ENCODE peak calls at places on chromosomes 2 and 18, in four cellular contexts. B is astrocyte, J is skeletal muscle cell, A is Karpas-422. U is an unnamed sample.

GRCh38 chr2:148926291-148926961 is 51.4 kb downstream of the KIF5C start:
- DNase-seq in B (no peak), A (peak), J (no peak), U (peak)

GRCh38 chr2:219308142-219309093 is 783 bp downstream of the PTPRN start:
- DNase-seq in J (peak), B (peak), A (peak), U (peak)

GRCh38 chr2:1132328-1132964 is 181.8 kb downstream of the SNTG2 start:
- DNase-seq in A (no peak), J (no peak), B (no peak), U (no peak)

GRCh38 chr2:137380610-137381009 is 583.7 kb upstream of the HNMT start:
- DNase-seq in A (no peak), B (peak), J (no peak), U (no peak)

GRCh38 chr2:8478133-8478793 is 203.6 kb upstream of the ID2 start:
- DNase-seq in B (no peak), A (peak), J (no peak), U (no peak)

GRCh38 chr2:99636432-99637034 is 146.7 kb upstream of the REV1 start:
- DNase-seq in J (no peak), B (no peak), A (no peak), U (no peak)

GRCh38 chr2:135916232-135916631 is 40.0 kb upstream of the MCM6 start:
- DNase-seq in B (peak), A (peak), J (no peak), U (peak)

GRCh38 chr2:166384774-166385173 is 9.0 kb upstream of the SCN9A start:
- DNase-seq in A (peak), J (no peak), B (peak), U (no peak)

GRCh38 chr18:59067873-59068272 is 71.8 kb upstream of the SEC11C start:
- DNase-seq in J (no peak), B (no peak), A (peak), U (no peak)

GRCh38 chr2:231038483-231039293 is 1.4 kb downstream of the C2orf72 start:
- DNase-seq in J (no peak), A (no peak), B (no peak), U (no peak)

GRCh38 chr2:68645523-68645922 is 2.1 kb downstream of the PROKR1 start:
- DNase-seq in A (no peak), B (peak), J (no peak), U (no peak)

GRCh38 chr18:22827216-22827615 is 105.9 kb upstream of the RBBP8 start:
- DNase-seq in B (peak), J (no peak), A (no peak), U (no peak)

GRCh38 chr2:137947714-137948336 is 16.4 kb upstream of the HNMT start:
- DNase-seq in A (peak), B (peak), J (peak), U (no peak)

GRCh38 chr2:114727012-114727411 is 284.6 kb downstream of the DPP10 start:
- DNase-seq in J (no peak), A (no peak), B (no peak), U (no peak)

GRCh38 chr2:6963727-6964126 is 46.5 kb downstream of the RNF144A start:
- DNase-seq in A (no peak), J (no peak), B (no peak), U (no peak)

GRCh38 chr2:152433289-152433688 is 98.3 kb downstream of the FMNL2 start:
- DNase-seq in B (no peak), A (no peak), J (no peak), U (no peak)

GRCh38 chr2:214127178-214127970 is 283.5 kb upstream of the VWC2L start:
- DNase-seq in J (peak), B (peak), A (no peak), U (no peak)

GRCh38 chr2:231554748-231555545 is 24.7 kb upstream of the NMUR1 start:
- DNase-seq in B (no peak), J (peak), A (no peak), U (peak)

GRCh38 chr2:233360771-233361176 is 6.5 kb downstream of the DGKD start:
- DNase-seq in J (no peak), B (no peak), A (no peak), U (no peak)

GRCh38 chr2:225182126-225182525 is 139.9 kb upstream of the DOCK10 start:
- DNase-seq in J (no peak), B (no peak), A (no peak), U (no peak)

GRCh38 chr2:239731998-239732665 is 293.0 kb downstream of the NDUFA10 start:
- DNase-seq in J (no peak), B (no peak), A (no peak), U (no peak)

GRCh38 chr2:51722311-51722710 is 690.4 kb upstream of the NRXN1 start:
- DNase-seq in B (peak), J (peak), A (no peak), U (no peak)

GRCh38 chr18:50973367-50974126 is 5.7 kb downstream of the ELAC1 start:
- DNase-seq in B (peak), J (no peak), A (no peak), U (no peak)

GRCh38 chr2:17869128-17869527 is 9.3 kb upstream of the KCNS3 start:
- DNase-seq in B (no peak), J (no peak), A (no peak), U (no peak)

GRCh38 chr2:32805104-32806095 is 141.4 kb upstream of the LTBP1 start:
- DNase-seq in A (no peak), B (peak), J (no peak), U (no peak)

GRCh38 chr2:47173986-47174730 is 19.1 kb upstream of the STPG4 start:
- DNase-seq in B (no peak), A (no peak), J (no peak), U (no peak)

GRCh38 chr18:28267878-28268625 is 91.1 kb upstream of the CDH2 start:
- DNase-seq in B (peak), J (peak), A (no peak), U (no peak)

GRCh38 chr2:199136681-199137080 is 321.1 kb downstream of the SATB2 start:
- DNase-seq in J (peak), A (no peak), B (peak), U (no peak)

GRCh38 chr2:42842418-42842817 is 50.0 kb upstream of the HAAO start:
- DNase-seq in B (no peak), A (no peak), J (no peak), U (no peak)

GRCh38 chr2:12733846-12734245 is 17.1 kb downstream of the TRIB2 start:
- DNase-seq in A (no peak), B (no peak), J (no peak), U (no peak)

GRCh38 chr2:695111-695510 is 17.9 kb upstream of the TMEM18 start:
- DNase-seq in J (no peak), B (no peak), A (peak), U (no peak)

GRCh38 chr2:184067502-184067901 is 530.8 kb upstream of the ZNF804A start:
- DNase-seq in J (no peak), B (no peak), A (peak), U (no peak)

GRCh38 chr2:6078414-6078813 is 386.2 kb downstream of the SOX11 start:
- DNase-seq in A (no peak), J (no peak), B (no peak), U (no peak)

GRCh38 chr2:176109226-176109954 is 2.3 kb downstream of the HOXD11 start:
- DNase-seq in J (no peak), B (no peak), A (no peak), U (no peak)

GRCh38 chr2:176106636-176107539 is at the start of gene HOXD11:
- DNase-seq in A (no peak), J (no peak), B (no peak), U (no peak)

GRCh38 chr2:176109955-176110345 is 2.9 kb downstream of the HOXD11 start:
- DNase-seq in J (no peak), A (no peak), B (no peak), U (no peak)

GRCh38 chr2:176105727-176106635 is 1.1 kb upstream of the HOXD11 start:
- DNase-seq in A (no peak), B (no peak), J (no peak), U (no peak)

DNA sequence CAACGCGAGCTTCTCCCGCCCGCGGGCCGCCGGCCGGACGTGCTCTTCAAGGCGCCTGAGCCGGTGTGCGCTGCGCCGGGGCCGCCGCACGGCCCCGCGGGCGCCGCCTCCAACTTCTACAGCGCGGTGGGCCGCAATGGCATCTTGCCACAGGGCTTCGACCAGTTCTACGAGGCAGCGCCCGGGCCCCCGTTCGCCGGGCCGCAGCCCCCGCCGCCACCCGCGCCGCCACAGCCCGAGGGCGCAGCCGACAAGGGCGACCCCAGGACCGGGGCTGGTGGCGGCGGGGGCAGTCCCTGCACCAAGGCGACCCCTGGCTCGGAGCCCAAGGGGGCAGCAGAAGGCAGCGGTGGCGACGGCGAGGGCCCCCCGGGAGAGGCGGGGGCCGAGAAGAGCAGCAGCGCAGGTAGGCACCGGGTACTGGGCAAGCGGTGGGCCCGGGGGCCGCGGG is 676 bp downstream of the HOXD11 start:
- DNase-seq in A (no peak), B (no peak), J (no peak), U (no peak)
- H3K4me3 ChIP-seq in A (no peak), B (no peak), J (no peak), U (no peak)

DNA sequence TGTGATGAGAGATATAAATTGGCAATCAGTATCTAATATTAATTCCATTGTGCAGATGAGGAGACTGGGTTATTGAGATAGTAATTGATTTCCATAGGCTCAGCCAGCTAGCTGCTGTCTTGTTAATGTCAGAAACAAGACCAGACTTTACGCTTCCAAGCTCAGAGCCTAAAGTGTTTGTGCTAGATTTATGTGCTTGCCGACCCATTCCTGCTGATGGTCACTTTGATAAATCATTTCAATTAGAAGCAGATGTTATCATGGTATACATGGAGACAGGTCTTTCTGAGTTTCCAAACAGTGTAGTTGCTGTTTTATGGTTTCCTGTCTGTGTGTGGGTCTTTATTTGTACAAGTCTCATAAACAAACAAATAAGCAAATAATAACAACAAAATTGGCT is 92.8 kb downstream of the AQP4 start:
- DNase-seq in J (no peak), B (no peak), A (no peak), U (no peak)
- H3K4me3 ChIP-seq in J (no peak), B (no peak), A (no peak), U (no peak)

GRCh38 chr2:112140899-112141622 is 2.9 kb downstream of the FBLN7 start:
- DNase-seq in A (no peak), B (no peak), J (no peak), U (no peak)
- H3K4me3 ChIP-seq in A (no peak), B (no peak), J (no peak), U (no peak)

GRCh38 chr2:74886811-74887210 is 52.9 kb downstream of the HK2 start:
- DNase-seq in J (no peak), B (no peak), A (peak), U (no peak)

GRCh38 chr2:74887445-74887951 is 53.6 kb downstream of the HK2 start:
- DNase-seq in B (peak), J (peak), A (no peak), U (no peak)

GRCh38 chr2:74887961-74888670 is 54.2 kb downstream of the HK2 start:
- DNase-seq in A (no peak), B (no peak), J (no peak), U (no peak)

GRCh38 chr2:74884866-74885265 is 50.9 kb downstream of the HK2 start:
- DNase-seq in A (no peak), B (no peak), J (no peak), U (no peak)

DNA sequence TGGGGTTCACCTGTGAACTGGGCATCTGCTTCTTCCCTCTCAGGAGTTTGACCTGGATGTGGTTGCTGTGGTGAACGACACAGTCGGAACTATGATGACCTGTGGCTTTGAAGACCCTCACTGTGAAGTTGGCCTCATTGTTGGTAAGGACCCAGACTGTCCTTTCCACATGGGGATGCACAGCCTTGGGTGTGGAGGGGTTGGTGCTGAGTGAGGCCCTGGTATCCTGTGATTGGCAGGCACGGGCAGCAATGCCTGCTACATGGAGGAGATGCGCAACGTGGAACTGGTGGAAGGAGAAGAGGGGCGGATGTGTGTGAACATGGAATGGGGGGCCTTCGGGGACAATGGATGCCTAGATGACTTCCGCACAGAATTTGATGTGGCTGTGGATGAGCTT is 52.3 kb downstream of the HK2 start:
- DNase-seq in J (no peak), B (no peak), A (no peak), U (no peak)
- H3K4me3 ChIP-seq in J (no peak), B (no peak), A (no peak), U (no peak)

DNA sequence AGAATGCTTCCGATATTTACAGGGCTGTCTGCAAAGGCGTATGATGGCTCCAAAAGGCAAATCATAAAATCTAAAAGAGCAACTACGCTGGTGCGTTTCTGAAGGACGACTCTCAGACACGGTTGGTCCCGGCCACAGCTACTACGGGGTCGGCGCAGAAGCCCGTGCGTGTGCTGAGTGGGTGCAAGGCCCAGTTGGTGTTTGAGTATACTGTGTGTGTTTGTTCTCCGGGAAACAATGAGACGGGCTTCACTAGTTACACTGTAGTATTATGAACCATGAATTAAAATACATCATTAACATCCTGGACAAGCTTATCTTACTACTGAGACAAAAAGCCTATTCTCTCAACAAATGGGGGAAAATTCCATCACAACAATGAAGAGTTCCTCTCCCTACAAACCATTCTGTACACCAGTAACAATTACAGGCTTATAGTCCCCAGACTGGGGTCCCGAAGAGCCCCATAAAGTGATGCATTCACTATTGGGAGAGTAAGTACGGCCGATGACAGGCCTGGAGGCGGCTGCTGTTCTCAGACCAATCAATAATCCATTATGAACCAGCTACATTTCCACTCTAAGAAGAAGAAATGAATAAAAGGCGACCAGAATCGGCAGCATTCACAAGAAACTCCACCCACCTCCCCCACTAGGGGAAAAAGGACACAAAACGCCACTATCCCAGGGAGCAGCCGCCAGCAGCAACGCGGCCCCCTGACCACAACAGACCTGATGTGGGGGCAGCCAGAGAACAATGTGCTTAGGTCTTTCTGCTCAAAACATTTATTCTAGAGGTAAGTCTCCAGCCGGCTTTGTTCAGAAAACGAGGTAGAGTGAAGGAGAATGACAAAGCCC is 43.3 kb downstream of the ZNF516 start:
- DNase-seq in J (no peak), B (no peak), A (peak), U (no peak)
- H3K4me3 ChIP-seq in J (peak), B (peak), A (peak), U (peak)

DNA sequence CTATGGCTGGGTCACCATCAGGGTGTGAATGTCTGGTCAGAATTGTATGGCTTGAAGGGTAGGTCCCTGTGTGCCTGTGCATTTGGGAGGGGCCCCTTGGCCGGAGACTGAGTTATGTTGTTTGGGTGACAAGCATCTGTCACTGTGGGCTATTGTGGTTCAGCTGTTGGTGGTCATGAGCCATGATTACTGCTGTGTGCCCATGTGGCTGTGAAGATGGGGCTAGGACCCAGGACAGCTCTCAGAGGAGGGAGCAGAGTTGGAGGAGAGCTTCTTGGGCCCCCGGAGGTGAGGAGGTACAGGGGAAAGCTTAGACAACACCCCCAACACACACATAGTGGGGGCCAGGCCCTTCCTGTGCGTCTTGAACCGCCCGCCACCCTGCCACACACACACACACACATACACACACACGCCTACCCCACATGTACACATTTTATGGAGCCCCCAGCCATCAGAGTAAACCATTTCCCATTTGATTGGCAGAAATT is 1.8 kb downstream of the GAREM2 start:
- DNase-seq in B (no peak), A (no peak), J (no peak), U (no peak)
- H3K4me3 ChIP-seq in B (no peak), A (no peak), J (no peak), U (no peak)

GRCh38 chr2:37892436-37893114 is 32.5 kb upstream of the RMDN2 start:
- DNase-seq in B (no peak), A (peak), J (no peak), U (peak)

GRCh38 chr2:37894047-37894446 is 31.0 kb upstream of the RMDN2 start:
- DNase-seq in B (peak), A (no peak), J (no peak), U (no peak)

GRCh38 chr2:37890893-37891495 is 34.1 kb upstream of the RMDN2 start:
- DNase-seq in B (peak), J (no peak), A (peak), U (peak)

GRCh38 chr2:37893327-37893726 is 31.8 kb upstream of the RMDN2 start:
- DNase-seq in A (no peak), B (no peak), J (no peak), U (no peak)

GRCh38 chr2:37891846-37892435 is 33.1 kb upstream of the RMDN2 start:
- DNase-seq in B (no peak), A (no peak), J (no peak), U (no peak)
- H3K4me3 ChIP-seq in B (no peak), A (no peak), J (no peak), U (no peak)

DNA sequence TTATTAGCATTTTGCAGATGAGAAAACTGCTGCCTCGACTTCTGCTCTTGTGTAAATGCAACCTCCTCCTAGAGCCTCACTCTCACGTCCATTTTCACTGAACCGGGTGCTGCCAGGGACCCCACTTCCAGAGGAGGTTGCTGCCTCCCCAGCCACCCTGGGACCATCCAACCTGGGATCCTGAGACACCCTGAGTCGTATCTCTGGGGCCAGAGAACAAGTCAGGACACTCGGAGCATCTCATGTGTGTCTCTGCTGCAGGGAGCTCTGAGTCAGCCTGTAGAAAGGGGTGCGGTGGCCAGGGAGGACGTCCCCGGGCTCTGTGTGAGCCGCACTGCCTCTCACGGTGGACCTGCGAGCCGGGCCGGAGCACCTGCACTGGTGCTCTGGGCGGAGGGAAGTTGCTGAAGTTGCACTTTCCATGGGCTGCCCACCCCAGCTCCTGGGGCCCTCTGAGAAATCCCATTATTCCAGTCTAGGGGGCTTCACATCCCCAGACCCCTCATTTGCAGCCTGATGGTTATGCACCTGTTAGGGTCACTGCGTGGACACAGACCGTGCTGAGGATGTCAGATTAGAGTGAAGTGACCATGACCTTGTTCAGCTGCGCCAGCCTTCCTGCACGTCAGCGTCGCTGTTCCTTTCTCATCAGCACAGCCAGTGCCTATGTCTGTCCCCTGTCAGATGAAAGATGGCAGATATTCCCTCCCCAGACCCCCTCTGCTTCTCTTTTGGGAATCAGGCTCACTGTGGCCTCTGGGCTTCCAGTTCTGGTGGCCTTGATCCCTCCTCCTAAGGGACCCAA is 230.4 kb downstream of the KLHL29 start:
- DNase-seq in J (no peak), A (no peak), B (no peak), U (no peak)
- H3K4me3 ChIP-seq in J (no peak), A (no peak), B (no peak), U (no peak)

GRCh38 chr2:188292446-188293239 is 969 bp downstream of the GULP1 start:
- DNase-seq in A (no peak), J (peak), B (peak), U (peak)

GRCh38 chr2:188291617-188292445 is at the start of gene GULP1:
- DNase-seq in B (peak), A (no peak), J (peak), U (peak)

GRCh38 chr2:188295067-188295685 is 3.5 kb downstream of the GULP1 start:
- DNase-seq in B (peak), J (no peak), A (no peak), U (no peak)

GRCh38 chr2:188293601-188294482 is 2.2 kb downstream of the GULP1 start:
- DNase-seq in A (no peak), B (peak), J (peak), U (no peak)

GRCh38 chr2:188294547-188294946 is 2.9 kb downstream of the GULP1 start:
- DNase-seq in J (no peak), A (no peak), B (peak), U (no peak)
- H3K4me3 ChIP-seq in J (no peak), A (no peak), B (peak), U (no peak)